ENCODE peak calls at places on chromosomes 16 and 17, in nine cellular contexts. H is mucosa of descending colon; T is lower lobe of right lung; J is IMR-90; W is HCT116; U is pancreas; L is CD4-positive, CD25-positive, alpha-beta regulatory T cell; A is heart left ventricle; E is CD8-positive, alpha-beta T cell. B is an unnamed sample. For H3K36me3 and H3K4me1, the result is how much of the 10 kb centered on the place peaks cover.

GRCh38 chr17:7295230-7296180 is 1.1 kb upstream of the YBX2 start:
- ATAC-seq in W (no peak), J (no peak), T (no peak), A (no peak), L (no peak), H (peak), E (no peak), U (no peak), B (no peak)

GRCh38 chr17:78588258-78589030 is 11.2 kb upstream of the DNAH17 start:
- ATAC-seq in U (no peak), T (no peak), W (no peak), A (no peak), L (no peak), J (no peak), H (no peak), E (no peak), B (no peak)

GRCh38 chr17:17170346-17170976 is 35.7 kb downstream of the PLD6 start:
- ATAC-seq in T (peak), W (no peak), L (no peak), U (no peak), A (no peak), J (peak), H (no peak), E (no peak), B (no peak)

GRCh38 chr17:20174588-20175265 is 165.6 kb downstream of the SPECC1 start:
- ATAC-seq in E (no peak), T (no peak), W (peak), J (peak), H (no peak), U (no peak), A (no peak), L (no peak), B (no peak)

GRCh38 chr16:54447606-54448440 is 161.2 kb upstream of the IRX3 start:
- ATAC-seq in J (peak), W (peak), T (peak), H (no peak), A (no peak), U (no peak), L (no peak), E (no peak), B (peak)

GRCh38 chr16:57213462-57213861 is 27.3 kb downstream of the RSPRY1 start:
- ATAC-seq in U (no peak), L (no peak), E (no peak), H (no peak), J (no peak), T (no peak), A (no peak), W (no peak), B (no peak)

GRCh38 chr16:85015481-85016177 is 4.3 kb upstream of the ZDHHC7 start:
- ATAC-seq in L (no peak), U (no peak), H (no peak), E (no peak), J (no peak), W (no peak), T (no peak), A (no peak), B (no peak)

GRCh38 chr17:32551186-32551955 is 64.6 kb downstream of the CDK5R1 start:
- ATAC-seq in A (no peak), L (peak), H (peak), T (no peak), E (peak), W (no peak), J (no peak), U (no peak), B (no peak)

GRCh38 chr17:30952645-30953393 is 18.0 kb upstream of the RNF135 start:
- ATAC-seq in H (no peak), T (peak), E (no peak), W (no peak), A (no peak), L (no peak), J (no peak), U (no peak), B (no peak)

GRCh38 chr16:80654094-80654862 is 113.5 kb downstream of the DYNLRB2 start:
- ATAC-seq in E (no peak), A (no peak), U (no peak), W (no peak), H (no peak), L (no peak), T (no peak), J (no peak), B (no peak)

GRCh38 chr17:43928606-43929005 is 13.7 kb downstream of the PPY start:
- ATAC-seq in T (no peak), U (no peak), H (peak), L (no peak), E (no peak), A (no peak), J (no peak), W (no peak), B (no peak)

GRCh38 chr16:87839542-87840461 is 29.5 kb downstream of the SLC7A5 start:
- ATAC-seq in J (no peak), W (no peak), H (no peak), L (no peak), U (no peak), A (no peak), T (no peak), E (no peak), B (no peak)

GRCh38 chr16:87836844-87837581 is 32.3 kb downstream of the SLC7A5 start:
- ATAC-seq in J (peak), E (no peak), A (peak), U (no peak), L (no peak), W (peak), H (peak), T (peak), B (peak)

GRCh38 chr16:87837627-87838289 is 31.5 kb downstream of the SLC7A5 start:
- ATAC-seq in A (no peak), E (no peak), T (no peak), U (no peak), L (no peak), W (no peak), J (no peak), H (no peak), B (no peak)

GRCh38 chr16:87840462-87840978 is 28.8 kb downstream of the SLC7A5 start:
- ATAC-seq in W (no peak), L (no peak), A (no peak), J (no peak), U (no peak), T (no peak), H (no peak), E (no peak), B (no peak)

GRCh38 chr16:87838643-87839541 is 30.4 kb downstream of the SLC7A5 start:
- ATAC-seq in E (no peak), U (no peak), H (peak), L (no peak), T (no peak), J (no peak), W (no peak), A (no peak), B (no peak)
- H3K36me3 ChIP-seq in E (under half), U (under half), H (under half), L (half or more), T (half or more), J (half or more), W (half or more), A (under half), B (half or more)

GRCh38 chr17:3639981-3640596 is 3.5 kb downstream of the CTNS start:
- ATAC-seq in E (no peak), A (no peak), J (no peak), H (no peak), U (peak), L (no peak), T (no peak), W (no peak), B (no peak)
- H3K4me3 ChIP-seq in E (no peak), A (no peak), J (no peak), H (no peak), U (no peak), L (no peak), T (no peak), W (no peak), B (no peak)

DNA sequence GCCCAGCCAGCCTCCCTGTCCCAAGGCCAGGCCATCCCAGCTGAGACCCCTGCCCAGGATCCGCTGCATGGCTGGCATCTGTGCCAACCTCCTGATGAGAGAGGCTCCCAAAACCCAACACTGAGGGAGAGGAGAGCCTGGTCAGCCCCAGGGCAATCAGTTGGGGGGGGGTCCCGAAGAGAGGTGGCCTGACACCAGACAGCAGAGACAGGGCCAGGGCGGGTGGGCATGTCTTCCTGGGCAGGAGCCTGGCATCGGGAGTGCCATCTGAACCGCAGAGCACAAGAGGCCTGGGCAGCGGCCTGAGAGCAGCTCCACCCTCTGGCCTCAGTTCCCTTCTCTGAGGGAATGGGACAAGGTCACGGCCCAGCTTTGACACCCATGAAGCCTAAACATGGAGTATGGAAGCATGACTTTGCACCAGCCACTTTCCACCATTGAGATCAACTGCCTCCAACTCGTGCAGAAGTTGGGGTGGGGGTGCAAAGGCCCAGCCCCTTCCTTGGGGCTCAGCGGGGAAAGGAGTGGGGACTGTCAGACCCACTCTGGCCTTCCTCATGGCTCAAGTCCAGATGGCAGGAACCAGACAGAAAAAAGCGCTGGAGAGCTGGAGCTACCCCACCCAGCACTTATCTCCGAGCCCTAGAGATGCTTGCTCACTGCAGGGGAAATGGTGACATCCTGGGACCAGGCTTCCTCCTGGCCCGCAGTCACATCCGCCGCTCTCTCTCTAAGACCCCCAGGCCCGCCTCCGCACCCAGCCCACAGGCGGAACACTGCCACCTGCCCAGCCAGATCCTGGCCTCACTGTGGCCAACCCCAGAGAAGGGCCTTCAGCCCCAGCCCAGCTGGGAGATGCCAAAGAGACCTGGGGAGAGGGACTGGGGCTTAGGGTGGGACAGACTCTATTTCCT is 9.7 kb downstream of the RHBDF2 start:
- ATAC-seq in T (peak), H (peak), E (no peak), U (no peak), A (no peak), J (no peak), W (no peak), L (no peak), B (no peak)
- H3K4me1 ChIP-seq in T (half or more), H (under half), E (under half), U (under half), A (half or more), J (under half), W (under half), L (under half), B (under half)

GRCh38 chr17:21298983-21299519 is 14.5 kb downstream of the MAP2K3 start:
- ATAC-seq in H (no peak), E (no peak), A (no peak), L (no peak), T (no peak), W (no peak), J (no peak), U (no peak), B (no peak)
- H3K36me3 ChIP-seq in H (under half), E (under half), A (under half), L (half or more), T (half or more), W (under half), J (under half), U (under half), B (half or more)

GRCh38 chr16:68446941-68447675 is 1.2 kb downstream of the SMPD3 start:
- ATAC-seq in A (no peak), W (no peak), J (no peak), L (no peak), H (no peak), T (no peak), U (no peak), E (no peak), B (no peak)

GRCh38 chr16:68445458-68445857 is 2.9 kb downstream of the SMPD3 start:
- ATAC-seq in W (peak), J (no peak), H (peak), A (no peak), E (no peak), L (no peak), T (no peak), U (no peak), B (no peak)

GRCh38 chr16:68450741-68451140 is 2.4 kb upstream of the SMPD3 start:
- ATAC-seq in H (no peak), L (no peak), A (no peak), E (no peak), T (no peak), W (no peak), J (no peak), U (no peak), B (no peak)

GRCh38 chr16:68448360-68448970 is at the start of gene SMPD3:
- ATAC-seq in J (peak), T (peak), H (peak), E (peak), U (peak), A (peak), W (peak), L (peak), B (peak)

DNA sequence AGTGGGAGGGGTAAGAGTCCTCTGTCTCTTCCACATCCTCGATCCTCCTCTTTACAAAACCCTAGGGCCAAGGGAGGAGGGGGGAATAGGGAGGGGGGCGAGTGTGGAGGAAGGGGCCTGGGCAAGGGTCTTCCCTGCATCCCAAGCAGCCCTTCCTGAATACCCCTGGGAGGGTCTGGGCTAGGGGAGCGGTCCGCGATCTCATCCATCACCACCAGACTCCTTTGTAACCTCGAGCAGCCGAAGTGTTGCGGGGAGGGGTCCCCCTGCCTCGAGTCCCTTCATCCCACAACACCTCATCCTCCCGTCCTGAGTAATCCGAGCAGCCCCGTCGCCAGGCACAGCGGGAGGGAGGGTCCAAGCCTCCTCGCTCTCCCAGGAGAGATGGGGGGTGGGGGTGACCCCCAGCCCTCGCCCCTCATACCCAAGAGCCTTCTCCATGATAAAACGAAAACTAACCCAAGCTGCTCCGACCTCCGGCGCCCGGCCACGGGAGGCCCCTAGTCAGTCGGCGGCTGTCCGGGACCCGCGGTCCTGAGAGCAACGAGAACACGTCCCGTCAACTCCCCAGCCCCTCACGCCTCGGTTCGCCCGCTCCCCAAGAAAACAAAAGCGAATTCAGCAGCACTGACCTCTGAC is 468 bp downstream of the SMPD3 start:
- ATAC-seq in L (no peak), H (peak), T (no peak), E (peak), W (no peak), A (no peak), U (peak), J (no peak), B (peak)
- H3K4me3 ChIP-seq in L (no peak), H (no peak), T (peak), E (peak), W (no peak), A (peak), U (peak), J (peak), B (peak)